ENCODE peak calls at places on chromosomes 3 and 15, in four cellular contexts. S is G401, R is esophagus muscularis mucosa, P is SW480. G is an unnamed sample.

GRCh38 chr15:43329222-43329959 is 982 bp downstream of the LCMT2 start:
- DNase-seq in S (peak), R (no peak), P (no peak), G (peak)

GRCh38 chr3:108311797-108312196 is 15.4 kb downstream of the HHLA2 start:
- DNase-seq in S (no peak), R (no peak), P (no peak), G (no peak)

GRCh38 chr3:117756580-117756979 is 1047.0 kb downstream of the TUSC7 start:
- DNase-seq in S (peak), R (no peak), P (no peak), G (no peak)

GRCh38 chr3:60391292-60391691 is 860.0 kb downstream of the FHIT start:
- DNase-seq in S (no peak), R (no peak), P (no peak), G (no peak)

GRCh38 chr15:41562258-41562657 is 3.2 kb downstream of the TYRO3 start:
- DNase-seq in S (no peak), R (no peak), P (no peak), G (no peak)

GRCh38 chr15:49813615-49814014 is 192.8 kb downstream of the DTWD1 start:
- DNase-seq in S (no peak), R (no peak), P (no peak), G (no peak)

GRCh38 chr15:64515196-64515595 is 54.8 kb downstream of the ZNF609 start:
- DNase-seq in S (peak), R (no peak), P (no peak), G (no peak)

GRCh38 chr3:52455283-52456168 is at the start of gene NISCH:
- DNase-seq in S (peak), R (peak), P (peak), G (peak)

GRCh38 chr15:54097019-54097418 is 118.8 kb downstream of the UNC13C start:
- DNase-seq in S (no peak), R (no peak), P (no peak), G (no peak)

GRCh38 chr15:101207867-101208288 is 44.0 kb downstream of the CHSY1 start:
- DNase-seq in S (no peak), R (no peak), P (no peak), G (no peak)

GRCh38 chr15:91385301-91385700 is 285.2 kb downstream of the SV2B start:
- DNase-seq in S (no peak), R (no peak), P (no peak), G (no peak)

GRCh38 chr3:67524046-67524445 is 130.4 kb downstream of the SUCLG2 start:
- DNase-seq in S (no peak), R (no peak), P (no peak), G (no peak)

GRCh38 chr3:88003115-88003755 is 55.6 kb downstream of the CGGBP1 start:
- DNase-seq in S (peak), R (no peak), P (peak), G (no peak)

GRCh38 chr15:51416129-51416528 is 74.7 kb downstream of the GLDN start:
- DNase-seq in S (no peak), R (no peak), P (no peak), G (no peak)

GRCh38 chr15:35648941-35649340 is 103.0 kb upstream of the DPH6 start:
- DNase-seq in S (no peak), R (no peak), P (no peak), G (no peak)

GRCh38 chr15:67833504-67834248 is 6.2 kb downstream of the RNU6-1 start:
- DNase-seq in S (no peak), R (no peak), P (no peak), G (peak)

GRCh38 chr15:79970921-79971434 is at the start of gene BCL2A1:
- DNase-seq in S (no peak), R (no peak), P (no peak), G (peak)

GRCh38 chr15:68578960-68579935 is at the start of gene CORO2B:
- DNase-seq in S (peak), R (no peak), P (peak), G (peak)

G was measured in testis.